ENCODE peak calls at places on chromosome 7, in ten cellular contexts. One of them, this sample, is unnamed.

GRCh38 chr7:20219446-20220292 is 2.5 kb upstream of the MACC1 start:
- DNase-seq in ovary: no peak
- DNase-seq in GM12878: peak; percentile 99
- DNase-seq in HepG2: peak; percentile 99
- DNase-seq in body of pancreas: peak; percentile 91
- DNase-seq in sigmoid colon: peak; percentile 80
- DNase-seq in stomach: peak; percentile 84
- DNase-seq in HCT116: no peak
- DNase-seq in tibial nerve: peak; percentile 51
- DNase-seq in breast epithelium: peak; percentile 45
- DNase-seq in this sample: peak; percentile 19

GRCh38 chr7:1087952-1088920 is at the start of gene GPER1:
- DNase-seq in HCT116: peak; percentile 12
- DNase-seq in ovary: peak; percentile 52
- DNase-seq in stomach: peak; percentile 88
- DNase-seq in HepG2: peak; percentile 74
- DNase-seq in GM12878: no peak
- DNase-seq in sigmoid colon: peak; percentile 90
- DNase-seq in breast epithelium: no peak
- DNase-seq in body of pancreas: peak; percentile 73
- DNase-seq in tibial nerve: peak; percentile 32
- DNase-seq in this sample: peak; percentile 99

GRCh38 chr7:108492742-108493141 is 33.2 kb downstream of the PNPLA8 start:
- DNase-seq in sigmoid colon: no peak
- DNase-seq in body of pancreas: no peak
- DNase-seq in stomach: no peak
- DNase-seq in HepG2: no peak
- DNase-seq in GM12878: no peak
- DNase-seq in tibial nerve: no peak
- DNase-seq in HCT116: no peak
- DNase-seq in breast epithelium: no peak
- DNase-seq in ovary: no peak
- DNase-seq in this sample: no peak

GRCh38 chr7:133586253-133586652 is 333.4 kb downstream of the EXOC4 start:
- DNase-seq in tibial nerve: no peak
- DNase-seq in breast epithelium: no peak
- DNase-seq in stomach: no peak
- DNase-seq in HepG2: no peak
- DNase-seq in ovary: no peak
- DNase-seq in GM12878: no peak
- DNase-seq in sigmoid colon: no peak
- DNase-seq in body of pancreas: no peak
- DNase-seq in HCT116: no peak
- DNase-seq in this sample: no peak

GRCh38 chr7:43868181-43868580 is 1.1 kb downstream of the MRPS24 start:
- DNase-seq in GM12878: no peak
- DNase-seq in ovary: no peak
- DNase-seq in HCT116: no peak
- DNase-seq in sigmoid colon: no peak
- DNase-seq in breast epithelium: no peak
- DNase-seq in tibial nerve: no peak
- DNase-seq in body of pancreas: peak; percentile 52
- DNase-seq in HepG2: no peak
- DNase-seq in stomach: no peak
- DNase-seq in this sample: no peak

GRCh38 chr7:145797507-145797906 is 319.1 kb upstream of the CNTNAP2 start:
- DNase-seq in ovary: no peak
- DNase-seq in GM12878: no peak
- DNase-seq in HCT116: no peak
- DNase-seq in tibial nerve: no peak
- DNase-seq in stomach: no peak
- DNase-seq in HepG2: no peak
- DNase-seq in breast epithelium: no peak
- DNase-seq in body of pancreas: no peak
- DNase-seq in sigmoid colon: no peak
- DNase-seq in this sample: no peak

GRCh38 chr7:28228386-28228785 is 47.8 kb upstream of the JAZF1 start:
- DNase-seq in sigmoid colon: no peak
- DNase-seq in HepG2: no peak
- DNase-seq in breast epithelium: no peak
- DNase-seq in stomach: no peak
- DNase-seq in body of pancreas: no peak
- DNase-seq in HCT116: no peak
- DNase-seq in tibial nerve: no peak
- DNase-seq in ovary: no peak
- DNase-seq in GM12878: no peak
- DNase-seq in this sample: no peak

GRCh38 chr7:112556633-112557032 is 75.8 kb downstream of the LSMEM1 start:
- DNase-seq in GM12878: peak; percentile 20
- DNase-seq in tibial nerve: no peak
- DNase-seq in stomach: no peak
- DNase-seq in HepG2: no peak
- DNase-seq in breast epithelium: no peak
- DNase-seq in ovary: no peak
- DNase-seq in body of pancreas: no peak
- DNase-seq in sigmoid colon: no peak
- DNase-seq in HCT116: no peak
- DNase-seq in this sample: no peak

GRCh38 chr7:66055321-66055956 is 20.2 kb upstream of the ASL start:
- DNase-seq in sigmoid colon: no peak
- DNase-seq in breast epithelium: no peak
- DNase-seq in body of pancreas: no peak
- DNase-seq in ovary: no peak
- DNase-seq in stomach: no peak
- DNase-seq in GM12878: peak; percentile 41
- DNase-seq in HepG2: no peak
- DNase-seq in HCT116: no peak
- DNase-seq in tibial nerve: no peak
- DNase-seq in this sample: no peak

GRCh38 chr7:74405191-74405898 is 48.4 kb upstream of the GTF2IRD1 start:
- DNase-seq in ovary: peak; percentile 26
- DNase-seq in HCT116: no peak
- DNase-seq in breast epithelium: no peak
- DNase-seq in tibial nerve: no peak
- DNase-seq in HepG2: no peak
- DNase-seq in sigmoid colon: peak; percentile 57
- DNase-seq in stomach: no peak
- DNase-seq in body of pancreas: no peak
- DNase-seq in GM12878: no peak
- DNase-seq in this sample: no peak

GRCh38 chr7:130208511-130208910 is 851 bp downstream of the SSMEM1 start:
- DNase-seq in GM12878: no peak
- DNase-seq in tibial nerve: no peak
- DNase-seq in ovary: no peak
- DNase-seq in HCT116: no peak
- DNase-seq in sigmoid colon: no peak
- DNase-seq in breast epithelium: no peak
- DNase-seq in HepG2: no peak
- DNase-seq in stomach: no peak
- DNase-seq in body of pancreas: no peak
- DNase-seq in this sample: no peak

DNA sequence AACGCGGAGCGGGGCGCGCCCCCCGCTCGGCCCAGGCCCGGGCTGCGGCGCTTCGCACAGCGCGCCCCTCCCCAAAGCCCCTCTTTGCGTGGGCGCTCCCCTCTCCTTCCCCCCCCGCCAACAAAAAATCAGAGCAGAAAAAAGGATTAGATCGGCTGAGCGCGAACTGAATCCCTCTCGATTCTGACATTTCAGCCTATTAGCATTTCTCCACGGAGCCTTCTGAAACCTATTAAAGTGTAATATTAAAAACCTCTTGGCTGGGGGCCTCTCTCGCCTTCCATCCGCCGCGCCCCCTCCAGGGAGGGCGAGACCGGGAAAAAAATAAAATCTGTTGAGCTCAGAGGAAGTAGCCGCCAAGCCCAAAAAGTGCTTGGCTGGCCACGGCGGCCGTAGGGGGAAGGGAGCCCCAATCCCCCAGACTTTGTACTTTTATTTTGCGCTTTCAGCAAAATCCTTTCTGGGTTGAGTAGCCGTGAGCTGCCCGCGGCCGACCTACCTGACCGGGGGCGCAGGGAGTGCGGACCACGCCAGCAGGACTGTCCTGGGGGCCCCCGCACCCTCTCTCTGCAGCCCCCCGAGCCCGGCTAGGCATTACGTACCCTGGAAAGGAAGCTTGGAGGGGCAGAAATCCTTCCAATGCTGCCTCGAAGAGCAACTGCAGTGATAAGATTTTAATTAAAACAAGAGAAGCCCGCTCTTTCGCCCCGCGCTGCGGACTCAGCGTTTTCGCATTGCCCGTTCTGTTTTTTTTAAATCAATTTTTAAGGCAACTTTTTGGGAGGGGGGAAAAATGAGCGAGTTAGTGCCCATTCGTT is 1.3 kb upstream of the TNRC18 start:
- DNase-seq in breast epithelium: no peak
- DNase-seq in sigmoid colon: peak; percentile 84
- DNase-seq in tibial nerve: peak; percentile 51
- DNase-seq in body of pancreas: peak; percentile 61
- DNase-seq in GM12878: no peak
- DNase-seq in stomach: peak; percentile 45
- DNase-seq in ovary: peak; percentile 71
- DNase-seq in HepG2: peak; percentile 70
- DNase-seq in HCT116: no peak
- DNase-seq in this sample: no peak
- TF ChIP-seq POLR2A in breast epithelium: no peak
- TF ChIP-seq POLR2A in sigmoid colon: no peak
- TF ChIP-seq POLR2A in tibial nerve: no peak
- TF ChIP-seq POLR2A in body of pancreas: no peak
- TF ChIP-seq POLR2A in GM12878: no peak
- TF ChIP-seq POLR2A in stomach: no peak
- TF ChIP-seq POLR2A in ovary: no peak
- TF ChIP-seq POLR2A in HepG2: no peak
- TF ChIP-seq POLR2A in HCT116: no peak
- TF ChIP-seq POLR2A in this sample: peak; percentile 21

GRCh38 chr7:96233528-96234154 is 88.3 kb downstream of the SLC25A13 start:
- DNase-seq in tibial nerve: no peak
- DNase-seq in ovary: no peak
- DNase-seq in sigmoid colon: no peak
- DNase-seq in stomach: no peak
- DNase-seq in body of pancreas: no peak
- DNase-seq in HepG2: no peak
- DNase-seq in GM12878: no peak
- DNase-seq in breast epithelium: no peak
- DNase-seq in HCT116: no peak
- DNase-seq in this sample: no peak
- TF ChIP-seq POLR2A in tibial nerve: no peak
- TF ChIP-seq POLR2A in ovary: no peak
- TF ChIP-seq POLR2A in sigmoid colon: no peak
- TF ChIP-seq POLR2A in stomach: no peak
- TF ChIP-seq POLR2A in body of pancreas: no peak
- TF ChIP-seq POLR2A in HepG2: no peak
- TF ChIP-seq POLR2A in GM12878: no peak
- TF ChIP-seq POLR2A in breast epithelium: no peak
- TF ChIP-seq POLR2A in HCT116: no peak
- TF ChIP-seq POLR2A in this sample: no peak

GRCh38 chr7:2698581-2699288 is 10.7 kb downstream of the AMZ1 start:
- DNase-seq in HepG2: no peak
- DNase-seq in tibial nerve: no peak
- DNase-seq in sigmoid colon: no peak
- DNase-seq in GM12878: peak; percentile 93
- DNase-seq in stomach: no peak
- DNase-seq in HCT116: no peak
- DNase-seq in ovary: no peak
- DNase-seq in body of pancreas: no peak
- DNase-seq in breast epithelium: no peak
- DNase-seq in this sample: no peak
- TF ChIP-seq POLR2A in HepG2: no peak
- TF ChIP-seq POLR2A in tibial nerve: no peak
- TF ChIP-seq POLR2A in sigmoid colon: no peak
- TF ChIP-seq POLR2A in GM12878: no peak
- TF ChIP-seq POLR2A in stomach: no peak
- TF ChIP-seq POLR2A in HCT116: no peak
- TF ChIP-seq POLR2A in ovary: no peak
- TF ChIP-seq POLR2A in body of pancreas: no peak
- TF ChIP-seq POLR2A in breast epithelium: no peak
- TF ChIP-seq POLR2A in this sample: no peak

GRCh38 chr7:7766671-7767070 is 48.3 kb upstream of the RPA3 start:
- DNase-seq in HCT116: no peak
- DNase-seq in body of pancreas: no peak
- DNase-seq in ovary: no peak
- DNase-seq in sigmoid colon: no peak
- DNase-seq in stomach: no peak
- DNase-seq in HepG2: no peak
- DNase-seq in tibial nerve: no peak
- DNase-seq in GM12878: no peak
- DNase-seq in breast epithelium: no peak
- DNase-seq in this sample: no peak

GRCh38 chr7:7761340-7761973 is 43.0 kb upstream of the RPA3 start:
- DNase-seq in HepG2: peak; percentile 48
- DNase-seq in stomach: no peak
- DNase-seq in sigmoid colon: no peak
- DNase-seq in tibial nerve: no peak
- DNase-seq in HCT116: peak; percentile 26
- DNase-seq in body of pancreas: no peak
- DNase-seq in breast epithelium: no peak
- DNase-seq in ovary: no peak
- DNase-seq in GM12878: no peak
- DNase-seq in this sample: no peak

GRCh38 chr7:7765422-7765821 is 47.0 kb upstream of the RPA3 start:
- DNase-seq in HCT116: no peak
- DNase-seq in body of pancreas: no peak
- DNase-seq in ovary: no peak
- DNase-seq in HepG2: no peak
- DNase-seq in sigmoid colon: no peak
- DNase-seq in GM12878: no peak
- DNase-seq in stomach: no peak
- DNase-seq in tibial nerve: no peak
- DNase-seq in breast epithelium: no peak
- DNase-seq in this sample: no peak

GRCh38 chr7:7764515-7765138 is 46.2 kb upstream of the RPA3 start:
- DNase-seq in stomach: no peak
- DNase-seq in HCT116: no peak
- DNase-seq in sigmoid colon: no peak
- DNase-seq in tibial nerve: no peak
- DNase-seq in GM12878: no peak
- DNase-seq in breast epithelium: no peak
- DNase-seq in ovary: no peak
- DNase-seq in HepG2: no peak
- DNase-seq in body of pancreas: no peak
- DNase-seq in this sample: no peak

DNA sequence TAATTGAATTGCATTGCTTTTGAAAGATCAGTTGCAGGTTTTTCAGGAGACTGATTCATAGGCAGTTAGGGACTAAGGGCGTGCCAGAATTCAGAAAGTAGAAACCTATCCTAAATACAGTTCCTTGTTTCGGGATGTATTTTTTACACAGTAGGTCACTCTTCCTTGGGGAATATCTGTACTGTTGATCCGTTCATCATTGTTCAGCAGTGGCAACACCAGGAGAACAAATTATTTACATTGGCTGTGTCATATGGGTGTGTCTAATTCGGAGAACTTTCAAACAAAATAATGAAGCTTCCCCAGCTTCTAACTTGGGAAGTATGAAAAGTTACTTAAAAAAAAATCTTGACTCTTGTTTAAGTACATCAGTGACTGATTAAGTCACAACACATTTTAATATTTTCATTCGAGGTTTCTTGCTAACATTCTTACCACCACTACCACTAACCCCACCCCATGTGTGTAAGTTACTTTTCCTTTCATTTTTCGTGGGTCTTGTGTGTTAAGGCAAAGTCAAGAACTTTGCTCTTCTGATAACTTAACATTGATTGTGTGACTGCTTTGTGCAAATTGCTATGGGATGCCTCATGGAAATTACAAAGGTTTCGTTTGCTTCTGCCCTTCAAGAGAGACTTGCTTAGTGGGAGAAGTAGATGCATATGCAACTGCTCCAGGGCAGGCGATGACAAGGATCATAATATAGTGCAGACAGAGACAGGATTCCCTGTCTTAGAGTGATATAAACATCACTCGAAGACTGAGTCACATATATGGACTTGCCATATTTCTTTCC is 43.8 kb upstream of the RPA3 start:
- DNase-seq in stomach: no peak
- DNase-seq in HepG2: no peak
- DNase-seq in breast epithelium: no peak
- DNase-seq in sigmoid colon: no peak
- DNase-seq in ovary: no peak
- DNase-seq in body of pancreas: no peak
- DNase-seq in tibial nerve: no peak
- DNase-seq in GM12878: no peak
- DNase-seq in HCT116: no peak
- DNase-seq in this sample: peak; percentile 24
- TF ChIP-seq POLR2A in stomach: no peak
- TF ChIP-seq POLR2A in HepG2: no peak
- TF ChIP-seq POLR2A in breast epithelium: no peak
- TF ChIP-seq POLR2A in sigmoid colon: no peak
- TF ChIP-seq POLR2A in ovary: no peak
- TF ChIP-seq POLR2A in body of pancreas: no peak
- TF ChIP-seq POLR2A in tibial nerve: no peak
- TF ChIP-seq POLR2A in GM12878: no peak
- TF ChIP-seq POLR2A in HCT116: no peak
- TF ChIP-seq POLR2A in this sample: no peak